ENCODE peak calls at places on chromosomes 4 and X, in six cellular contexts. One of them, this sample, is unnamed.

GRCh38 chr4:149823770-149824221 is 8.2 kb upstream of the IQCM start:
- DNase-seq in uterus: no peak
- DNase-seq in vagina: no peak
- DNase-seq in breast epithelium: no peak
- DNase-seq in right lobe of liver: no peak
- DNase-seq in suprapubic skin: no peak
- DNase-seq in this sample: no peak

GRCh38 chr4:106318511-106318910 is 2.2 kb downstream of the AIMP1 start:
- DNase-seq in uterus: no peak
- DNase-seq in vagina: no peak
- DNase-seq in breast epithelium: no peak
- DNase-seq in right lobe of liver: no peak
- DNase-seq in suprapubic skin: no peak
- DNase-seq in this sample: no peak

GRCh38 chr4:148073349-148073748 is 341.5 kb downstream of the ARHGAP10 start:
- DNase-seq in uterus: no peak
- DNase-seq in vagina: no peak
- DNase-seq in breast epithelium: no peak
- DNase-seq in right lobe of liver: no peak
- DNase-seq in suprapubic skin: no peak
- DNase-seq in this sample: no peak

GRCh38 chrX:41518127-41518840 is 71.1 kb downstream of the NYX start:
- DNase-seq in uterus: no peak
- DNase-seq in vagina: no peak
- DNase-seq in breast epithelium: no peak
- DNase-seq in right lobe of liver: no peak
- DNase-seq in suprapubic skin: no peak
- DNase-seq in this sample: no peak

GRCh38 chrX:118355225-118355920 is 9.5 kb downstream of the WDR44 start:
- DNase-seq in uterus: no peak
- DNase-seq in vagina: no peak
- DNase-seq in breast epithelium: no peak
- DNase-seq in right lobe of liver: peak; percentile 20
- DNase-seq in suprapubic skin: no peak
- DNase-seq in this sample: no peak

GRCh38 chr4:23022032-23022431 is 329.3 kb downstream of the GBA3 start:
- DNase-seq in uterus: no peak
- DNase-seq in vagina: no peak
- DNase-seq in breast epithelium: no peak
- DNase-seq in right lobe of liver: no peak
- DNase-seq in suprapubic skin: no peak
- DNase-seq in this sample: no peak

GRCh38 chr4:37958932-37959331 is 1.3 kb upstream of the PTTG2 start:
- DNase-seq in uterus: no peak
- DNase-seq in vagina: no peak
- DNase-seq in breast epithelium: no peak
- DNase-seq in right lobe of liver: no peak
- DNase-seq in suprapubic skin: no peak
- DNase-seq in this sample: no peak

GRCh38 chr4:89704651-89705395 is 132.1 kb downstream of the SNCA start:
- DNase-seq in uterus: no peak
- DNase-seq in vagina: no peak
- DNase-seq in breast epithelium: no peak
- DNase-seq in right lobe of liver: no peak
- DNase-seq in suprapubic skin: no peak
- DNase-seq in this sample: no peak

GRCh38 chr4:109276482-109277095 is 25.9 kb downstream of the COL25A1 start:
- DNase-seq in uterus: no peak
- DNase-seq in vagina: no peak
- DNase-seq in breast epithelium: no peak
- DNase-seq in right lobe of liver: no peak
- DNase-seq in suprapubic skin: no peak
- DNase-seq in this sample: no peak

GRCh38 chrX:2224141-2224540 is 276.6 kb downstream of the DHRSX start:
- DNase-seq in uterus: no peak
- DNase-seq in vagina: no peak
- DNase-seq in breast epithelium: no peak
- DNase-seq in right lobe of liver: no peak
- DNase-seq in suprapubic skin: no peak
- DNase-seq in this sample: no peak

GRCh38 chr4:169756971-169757574 is 671 bp downstream of the HPF1 start:
- DNase-seq in uterus: no peak
- DNase-seq in vagina: no peak
- DNase-seq in breast epithelium: no peak
- DNase-seq in right lobe of liver: no peak
- DNase-seq in suprapubic skin: no peak
- DNase-seq in this sample: no peak

GRCh38 chr4:169757575-169758184 is at the start of gene HPF1:
- DNase-seq in uterus: peak; percentile 96
- DNase-seq in vagina: no peak
- DNase-seq in breast epithelium: peak; percentile 89
- DNase-seq in right lobe of liver: peak; percentile 95
- DNase-seq in suprapubic skin: peak; percentile 96
- DNase-seq in this sample: peak; percentile 84
- TF ChIP-seq POLR2A in uterus: peak; percentile 41
- TF ChIP-seq POLR2A in vagina: peak; percentile 37
- TF ChIP-seq POLR2A in breast epithelium: no peak
- TF ChIP-seq POLR2A in right lobe of liver: peak; percentile 70
- TF ChIP-seq POLR2A in suprapubic skin: no peak
- TF ChIP-seq POLR2A in this sample: peak; percentile 35

DNA sequence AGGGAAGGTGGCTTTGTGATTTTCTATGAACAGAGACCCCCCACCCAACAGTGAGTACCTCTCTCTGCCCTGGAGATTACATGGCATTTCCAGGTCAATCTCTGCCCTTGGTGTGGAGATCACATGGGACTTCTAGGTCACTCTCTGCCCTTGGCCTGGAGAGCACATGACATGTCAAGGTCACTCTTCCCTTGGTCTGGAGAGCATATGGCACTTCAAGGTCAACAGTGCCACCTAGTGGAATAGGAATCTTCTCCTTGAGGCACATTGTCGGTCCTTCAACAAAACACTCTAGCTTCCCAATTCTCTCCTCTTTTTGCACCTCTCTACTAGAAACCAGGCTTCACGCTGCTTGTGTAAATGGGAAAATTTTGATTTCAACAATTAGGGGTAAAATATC is 66.2 kb upstream of the TACR3 start:
- DNase-seq in uterus: no peak
- DNase-seq in vagina: no peak
- DNase-seq in breast epithelium: no peak
- DNase-seq in right lobe of liver: no peak
- DNase-seq in suprapubic skin: no peak
- DNase-seq in this sample: no peak
- TF ChIP-seq CTCF in uterus: no peak
- TF ChIP-seq CTCF in vagina: no peak
- TF ChIP-seq CTCF in breast epithelium: peak; percentile 26
- TF ChIP-seq CTCF in right lobe of liver: peak; percentile 32
- TF ChIP-seq CTCF in suprapubic skin: no peak
- TF ChIP-seq CTCF in this sample: no peak

GRCh38 chr4:184420402-184420801 is 53.9 kb downstream of the IRF2 start:
- DNase-seq in uterus: no peak
- DNase-seq in vagina: no peak
- DNase-seq in breast epithelium: no peak
- DNase-seq in right lobe of liver: no peak
- DNase-seq in suprapubic skin: no peak
- DNase-seq in this sample: no peak
- H3K4me3 ChIP-seq in uterus: no peak overlapping the region
- H3K4me3 ChIP-seq in vagina: no peak overlapping the region
- H3K4me3 ChIP-seq in breast epithelium: no peak overlapping the region
- H3K4me3 ChIP-seq in right lobe of liver: no peak overlapping the region
- H3K4me3 ChIP-seq in suprapubic skin: no peak overlapping the region
- H3K4me3 ChIP-seq in this sample: no peak overlapping the region

DNA sequence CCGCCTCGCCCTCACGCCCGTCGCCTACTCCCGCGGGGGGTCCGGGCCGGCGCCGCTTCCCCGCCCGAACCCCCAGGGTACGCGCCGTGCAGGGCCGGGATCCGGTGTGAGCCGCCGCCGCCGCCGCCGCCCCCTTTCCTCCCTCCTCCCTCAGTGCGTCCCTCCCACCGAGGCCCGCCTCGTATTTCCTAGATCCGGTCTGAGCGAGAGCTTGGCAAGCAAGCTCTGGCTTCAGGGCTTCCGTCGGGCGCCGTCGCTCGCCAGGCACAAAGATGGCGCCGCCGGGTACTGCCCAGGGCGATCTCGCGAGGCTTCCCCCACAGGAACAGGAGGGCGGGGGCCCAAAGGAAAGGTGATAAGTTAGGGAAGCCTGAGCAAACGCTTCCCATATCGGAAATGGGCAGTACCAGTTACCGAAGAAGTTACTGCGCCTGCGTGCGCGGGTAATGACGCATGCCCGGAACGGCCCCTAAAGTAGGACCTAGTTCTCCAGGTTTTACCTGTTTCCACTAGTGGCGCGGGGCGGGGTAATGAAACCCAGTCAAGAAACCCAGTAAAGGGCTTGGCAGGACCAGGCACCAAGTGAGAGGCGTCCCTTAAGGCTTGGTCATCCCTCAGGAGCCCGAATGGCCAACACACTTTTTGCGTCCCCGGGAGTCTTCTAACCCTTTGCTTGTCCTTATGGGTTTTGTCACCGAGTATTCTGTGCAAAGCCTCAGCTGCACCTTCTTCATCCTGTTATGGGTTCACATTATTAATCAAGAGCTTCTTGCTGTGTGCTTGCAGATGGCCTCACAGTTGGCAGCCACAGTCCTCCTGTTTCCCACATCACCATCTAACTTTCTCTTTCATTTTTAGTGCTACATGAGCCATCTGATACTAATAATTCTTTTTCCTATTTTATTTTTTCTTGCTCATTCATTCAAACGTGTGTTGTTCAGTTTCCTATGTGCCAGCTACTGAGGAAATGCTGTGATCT is at the start of gene TAB3:
- DNase-seq in uterus: peak; percentile 94
- DNase-seq in vagina: peak; percentile 94
- DNase-seq in breast epithelium: peak; percentile 91
- DNase-seq in right lobe of liver: peak; percentile 93
- DNase-seq in suprapubic skin: peak; percentile 94
- DNase-seq in this sample: peak; percentile 94
- TF ChIP-seq POLR2A in uterus: peak; percentile 67
- TF ChIP-seq POLR2A in vagina: peak; percentile 28
- TF ChIP-seq POLR2A in breast epithelium: no peak
- TF ChIP-seq POLR2A in right lobe of liver: peak; percentile 46
- TF ChIP-seq POLR2A in suprapubic skin: peak; percentile 29
- TF ChIP-seq POLR2A in this sample: peak; percentile 72

GRCh38 chr4:119300388-119301131 is 21.4 kb downstream of the FABP2 start:
- DNase-seq in uterus: peak; percentile 93
- DNase-seq in vagina: peak; percentile 93
- DNase-seq in breast epithelium: peak; percentile 97
- DNase-seq in right lobe of liver: peak; percentile 98
- DNase-seq in suprapubic skin: peak; percentile 97
- DNase-seq in this sample: peak; percentile 93
- TF ChIP-seq CTCF in uterus: no peak
- TF ChIP-seq CTCF in vagina: no peak
- TF ChIP-seq CTCF in breast epithelium: no peak
- TF ChIP-seq CTCF in right lobe of liver: no peak
- TF ChIP-seq CTCF in suprapubic skin: no peak
- TF ChIP-seq CTCF in this sample: no peak

GRCh38 chr4:177323416-177323815 is 13.7 kb downstream of the NEIL3 start:
- DNase-seq in uterus: no peak
- DNase-seq in vagina: no peak
- DNase-seq in breast epithelium: no peak
- DNase-seq in right lobe of liver: no peak
- DNase-seq in suprapubic skin: no peak
- DNase-seq in this sample: no peak
- H3K4me3 ChIP-seq in uterus: no peak overlapping the region
- H3K4me3 ChIP-seq in vagina: no peak overlapping the region
- H3K4me3 ChIP-seq in breast epithelium: no peak overlapping the region
- H3K4me3 ChIP-seq in right lobe of liver: no peak overlapping the region
- H3K4me3 ChIP-seq in suprapubic skin: no peak overlapping the region
- H3K4me3 ChIP-seq in this sample: no peak overlapping the region

DNA sequence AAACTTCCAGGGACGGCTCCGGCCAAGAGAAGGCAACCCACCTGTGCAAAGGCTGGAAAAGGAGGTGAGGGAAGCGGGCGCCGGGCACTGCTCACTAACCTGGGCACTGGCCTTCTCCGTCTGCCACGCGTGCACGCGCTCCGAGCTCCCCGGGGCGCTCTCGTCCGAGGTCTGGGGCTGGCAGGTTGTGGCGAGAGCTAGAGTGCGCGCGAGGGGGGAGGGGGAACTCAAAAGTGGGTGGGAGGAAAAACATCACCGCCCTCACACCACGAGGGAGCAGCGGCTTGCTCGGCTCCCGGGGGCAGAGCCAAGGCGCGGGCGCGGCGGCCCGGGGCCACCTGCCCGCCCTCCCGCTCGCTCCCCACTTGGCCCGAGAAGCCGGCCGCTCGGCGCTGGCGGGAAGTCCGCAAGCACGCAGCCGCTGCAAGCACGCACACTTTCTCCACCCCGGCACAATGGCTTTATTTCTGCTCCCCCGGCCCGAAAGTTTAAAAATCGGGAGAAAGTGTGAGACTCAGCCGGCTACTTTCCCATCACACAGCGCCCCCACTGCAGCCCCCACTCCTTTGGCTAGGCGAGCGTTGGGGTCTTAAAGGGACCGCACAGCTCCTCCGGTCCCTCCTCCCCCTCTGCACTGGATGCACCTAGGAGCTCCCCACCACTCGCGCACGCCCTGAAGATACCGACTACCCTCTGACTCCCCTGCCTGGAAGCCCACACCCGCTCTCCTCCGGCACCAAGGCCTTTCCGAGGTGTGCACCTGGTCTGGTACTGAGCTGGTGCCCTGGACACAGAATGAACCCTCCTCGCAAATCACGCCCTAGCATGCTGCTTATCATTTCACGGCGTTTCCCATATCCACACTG is at the start of gene CHRDL1:
- DNase-seq in uterus: peak; percentile 62
- DNase-seq in vagina: no peak
- DNase-seq in breast epithelium: no peak
- DNase-seq in right lobe of liver: peak; percentile 33
- DNase-seq in suprapubic skin: peak; percentile 72
- DNase-seq in this sample: peak; percentile 11
- TF ChIP-seq POLR2A in uterus: no peak
- TF ChIP-seq POLR2A in vagina: no peak
- TF ChIP-seq POLR2A in breast epithelium: no peak
- TF ChIP-seq POLR2A in right lobe of liver: no peak
- TF ChIP-seq POLR2A in suprapubic skin: no peak
- TF ChIP-seq POLR2A in this sample: no peak

DNA sequence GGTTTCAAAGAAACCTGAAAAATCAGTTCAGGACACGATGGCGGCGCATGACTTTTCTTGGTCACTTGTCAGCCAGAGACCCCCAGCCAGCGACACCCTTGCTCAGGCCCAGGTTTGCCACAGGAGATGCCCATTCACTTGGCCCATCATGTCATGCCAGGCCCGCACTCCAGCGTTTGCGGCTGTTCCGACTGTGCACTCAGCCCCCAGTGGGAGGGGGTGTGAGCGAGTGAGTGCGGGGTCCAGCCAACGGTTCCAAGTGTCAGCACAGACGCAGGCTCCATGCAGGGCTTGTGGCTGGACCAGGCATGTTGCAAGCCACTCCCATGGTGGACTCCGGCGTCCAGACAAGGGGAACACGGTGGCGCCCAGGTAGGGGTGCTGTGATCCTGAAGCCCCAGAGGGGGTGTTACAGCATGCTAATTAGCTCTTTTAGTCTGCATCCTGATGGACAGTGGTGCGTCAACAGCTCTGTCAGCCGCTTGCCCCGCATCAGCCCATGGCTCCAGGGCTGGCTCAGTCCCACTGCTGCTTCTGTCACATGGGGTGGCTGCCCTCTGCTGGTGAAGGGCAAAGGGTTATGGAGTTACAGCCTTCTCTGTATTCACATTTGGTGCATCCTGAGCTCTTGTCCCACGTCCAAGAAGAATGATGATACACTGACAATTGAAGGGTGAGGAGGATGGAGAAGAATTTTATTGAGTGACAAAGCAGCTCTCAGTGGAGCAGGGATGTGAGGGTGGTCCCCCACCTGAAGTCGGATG is 3.7 kb upstream of the MAEA start:
- DNase-seq in uterus: no peak
- DNase-seq in vagina: no peak
- DNase-seq in breast epithelium: no peak
- DNase-seq in right lobe of liver: no peak
- DNase-seq in suprapubic skin: no peak
- DNase-seq in this sample: no peak
- TF ChIP-seq CTCF in uterus: no peak
- TF ChIP-seq CTCF in vagina: no peak
- TF ChIP-seq CTCF in breast epithelium: no peak
- TF ChIP-seq CTCF in right lobe of liver: no peak
- TF ChIP-seq CTCF in suprapubic skin: no peak
- TF ChIP-seq CTCF in this sample: no peak

This sample was measured in gastrocnemius medialis.